ENCODE peak calls at places on chromosomes 5 and 9, in ten cellular contexts. U, H, E, M, I, T, O, B, P and F are unnamed samples. For H3K4me1, the result is how much of the 10 kb centered on the place peaks cover.

GRCh38 chr5:95861858-95862561 is 39.5 kb upstream of the GLRX start:
- DNase-seq in T (no peak), O (no peak), U (no peak), P (no peak), M (no peak), I (peak), H (peak), B (no peak), E (no peak), F (no peak)

GRCh38 chr9:129550199-129550839 is 70.6 kb downstream of the C9orf50 start:
- DNase-seq in T (peak), U (peak), I (peak), O (peak), M (peak), B (no peak), P (peak), E (peak), H (peak), F (peak)

GRCh38 chr5:11904270-11904906 is at the start of gene CTNND2:
- DNase-seq in I (no peak), H (peak), U (no peak), O (no peak), P (peak), E (no peak), M (no peak), T (peak), B (no peak), F (no peak)

GRCh38 chr5:5017827-5018559 is 122.1 kb upstream of the ADAMTS16 start:
- DNase-seq in T (no peak), M (no peak), I (no peak), U (no peak), P (no peak), E (no peak), H (no peak), B (no peak), O (no peak), F (no peak)

GRCh38 chr5:171664489-171664888 is 121.1 kb upstream of the SMIM23 start:
- DNase-seq in O (no peak), T (no peak), M (no peak), U (no peak), P (no peak), H (no peak), I (no peak), B (no peak), E (no peak), F (no peak)

GRCh38 chr5:60066502-60066901 is 173.0 kb upstream of the PDE4D start:
- DNase-seq in H (peak), E (no peak), O (no peak), M (no peak), P (no peak), U (no peak), T (no peak), I (peak), B (no peak), F (no peak)

GRCh38 chr5:171429543-171429910 is 10.1 kb downstream of the FGF18 start:
- DNase-seq in U (no peak), P (no peak), T (peak), E (no peak), I (no peak), B (no peak), H (no peak), O (no peak), M (no peak), F (peak)

GRCh38 chr5:24547127-24547526 is 97.7 kb downstream of the CDH10 start:
- DNase-seq in O (no peak), B (no peak), M (no peak), T (no peak), H (no peak), U (no peak), P (no peak), I (no peak), E (no peak), F (no peak)

GRCh38 chr5:43231977-43232376 is 40.0 kb downstream of the NIM1K start:
- DNase-seq in I (peak), M (no peak), E (no peak), T (no peak), H (no peak), U (no peak), O (no peak), P (no peak), B (peak), F (no peak)

GRCh38 chr9:33220681-33221567 is 19.0 kb upstream of the SPINK4 start:
- DNase-seq in E (no peak), I (no peak), P (no peak), B (peak), H (no peak), U (no peak), T (no peak), M (peak), O (no peak), F (no peak)

GRCh38 chr5:56302027-56302426 is 68.9 kb upstream of the ANKRD55 start:
- DNase-seq in I (peak), U (no peak), P (no peak), M (no peak), T (no peak), E (no peak), B (no peak), H (no peak), O (no peak), F (no peak)

GRCh38 chr5:78691073-78691960 is 42.7 kb upstream of the LHFPL2 start:
- DNase-seq in I (peak), E (no peak), T (no peak), O (no peak), H (no peak), P (no peak), U (no peak), M (no peak), B (no peak), F (no peak)

GRCh38 chr9:69279084-69279729 is 45.8 kb upstream of the ENTREP1 start:
- DNase-seq in M (no peak), H (no peak), U (no peak), T (no peak), I (no peak), P (no peak), O (no peak), E (no peak), B (no peak), F (no peak)

GRCh38 chr5:133319905-133320520 is 268.2 kb downstream of the HSPA4 start:
- DNase-seq in P (peak), O (no peak), M (no peak), I (no peak), E (no peak), U (no peak), B (peak), H (no peak), T (no peak), F (no peak)

GRCh38 chr5:176384366-176384930 is 4.0 kb downstream of the NOP16 start:
- DNase-seq in E (no peak), I (no peak), M (no peak), U (no peak), H (no peak), P (no peak), O (no peak), T (no peak), B (no peak), F (no peak)

GRCh38 chr5:170368593-170368992 is 20.6 kb downstream of the KCNMB1 start:
- DNase-seq in H (no peak), M (no peak), T (no peak), U (no peak), E (no peak), I (no peak), P (no peak), O (no peak), B (no peak), F (no peak)

GRCh38 chr5:179699640-179700298 is 1.0 kb downstream of the CANX start:
- DNase-seq in E (no peak), O (no peak), U (no peak), M (no peak), B (peak), P (peak), I (peak), T (peak), H (peak), F (no peak)

GRCh38 chr9:121860744-121861143 is 209.3 kb downstream of the DAB2IP start:
- DNase-seq in H (peak), I (peak), O (peak), E (peak), T (no peak), B (no peak), M (no peak), U (peak), P (peak), F (peak)

GRCh38 chr5:34609951-34610431 is 46.1 kb upstream of the RAI14 start:
- DNase-seq in H (no peak), M (no peak), I (no peak), B (no peak), O (no peak), U (no peak), P (no peak), E (no peak), T (no peak), F (no peak)

GRCh38 chr9:134807726-134808125 is 72.9 kb upstream of the FCN2 start:
- DNase-seq in T (no peak), M (no peak), U (no peak), P (no peak), H (peak), O (no peak), I (peak), E (no peak), B (no peak), F (no peak)

GRCh38 chr9:69674112-69674511 is 1.9 kb upstream of the APBA1 start:
- DNase-seq in H (no peak), P (peak), M (no peak), E (no peak), T (no peak), I (no peak), B (no peak), U (no peak), O (no peak), F (no peak)

GRCh38 chr9:121447341-121447834 is 52.3 kb downstream of the GGTA1 start:
- DNase-seq in P (no peak), U (no peak), I (peak), T (no peak), E (no peak), M (no peak), O (no peak), B (no peak), H (peak), F (no peak)

GRCh38 chr5:164832545-164832944 is 1327.1 kb downstream of the MAT2B start:
- DNase-seq in H (no peak), U (no peak), O (no peak), E (no peak), M (no peak), B (no peak), P (no peak), I (no peak), T (no peak), F (no peak)

GRCh38 chr5:94241288-94241651 is 377.1 kb downstream of the KIAA0825 start:
- DNase-seq in I (no peak), E (no peak), M (no peak), B (no peak), H (peak), O (no peak), U (no peak), P (no peak), T (no peak), F (no peak)

GRCh38 chr5:56170557-56170956 is 62.6 kb downstream of the ANKRD55 start:
- DNase-seq in P (no peak), T (no peak), B (no peak), H (peak), O (no peak), U (no peak), I (peak), E (no peak), M (no peak), F (no peak)

GRCh38 chr9:21608200-21608599 is 126.1 kb upstream of the IFNE start:
- DNase-seq in I (no peak), H (no peak), U (no peak), T (no peak), M (no peak), P (no peak), B (no peak), O (no peak), E (no peak), F (no peak)

GRCh38 chr5:119335261-119335677 is 20.6 kb upstream of the TNFAIP8 start:
- DNase-seq in M (no peak), P (no peak), B (no peak), H (no peak), E (no peak), O (no peak), T (no peak), I (no peak), U (no peak), F (no peak)
- H3K4me1 ChIP-seq in M (under half), P (under half), B (half or more), H (under half), E (under half), O (under half), T (under half), I (under half), U (under half), F (under half)

GRCh38 chr9:14272924-14273528 is 40.9 kb downstream of the NFIB start:
- DNase-seq in P (no peak), E (no peak), U (no peak), M (no peak), B (no peak), T (no peak), O (no peak), H (no peak), I (no peak), F (no peak)
- H3K4me3 ChIP-seq in P (no peak), E (no peak), U (peak), M (no peak), B (no peak), T (no peak), O (peak), H (no peak), I (no peak), F (no peak)

GRCh38 chr9:92293452-92294296 is at the start of gene IARS1:
- DNase-seq in M (peak), T (peak), P (peak), U (peak), I (peak), E (peak), B (peak), H (peak), O (peak), F (peak)
- TF ChIP-seq CTCF in M (peak), T (peak), P (peak), U (peak), I (peak), E (peak), B (peak), H (peak), O (peak), F (peak)

GRCh38 chr9:76161103-76161502 is 233.1 kb downstream of the RFK start:
- DNase-seq in M (no peak), B (no peak), P (no peak), T (no peak), U (no peak), O (no peak), I (no peak), E (no peak), H (no peak), F (no peak)

GRCh38 chr9:76158713-76159112 is 235.5 kb downstream of the RFK start:
- DNase-seq in P (no peak), H (no peak), U (no peak), M (no peak), B (no peak), O (no peak), I (no peak), E (no peak), T (no peak), F (no peak)

GRCh38 chr9:76161546-76161945 is 232.7 kb downstream of the RFK start:
- DNase-seq in E (peak), U (peak), M (no peak), P (no peak), H (peak), T (no peak), O (no peak), B (no peak), I (peak), F (peak)

GRCh38 chr9:76162109-76162730 is 232.0 kb downstream of the RFK start:
- DNase-seq in O (no peak), B (no peak), U (no peak), E (peak), H (peak), M (no peak), P (no peak), T (no peak), I (no peak), F (no peak)

DNA sequence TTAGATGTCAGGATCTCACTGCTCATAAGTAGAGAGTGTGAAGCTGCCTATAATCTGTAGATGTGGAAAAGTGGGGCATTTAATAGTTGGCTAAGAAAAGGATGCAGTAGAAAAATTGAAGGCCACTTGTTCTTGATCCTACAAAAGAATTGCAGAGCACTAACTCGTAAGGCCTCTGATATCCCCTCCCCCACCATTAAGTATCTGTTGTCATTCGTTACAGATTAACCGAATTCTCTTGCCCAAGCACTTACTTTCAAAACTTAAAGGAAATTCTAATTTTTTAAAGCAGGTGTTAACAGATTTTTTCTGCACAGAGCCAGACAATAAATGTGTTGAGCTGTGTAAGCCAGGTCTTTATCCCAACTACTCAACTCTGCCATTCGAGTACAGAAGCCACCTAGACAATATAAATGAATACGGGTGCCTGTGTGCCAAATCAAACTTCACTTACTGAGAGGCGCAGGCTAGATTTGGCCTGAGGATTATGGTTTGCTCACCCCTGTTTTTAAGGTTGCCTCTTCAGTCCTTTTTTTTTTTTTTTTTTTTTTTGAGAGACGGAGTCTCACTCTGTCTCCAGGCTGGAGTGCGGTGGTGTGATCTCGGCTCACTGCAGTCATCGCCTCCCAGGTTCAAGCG is 234.8 kb downstream of the RFK start:
- DNase-seq in I (no peak), M (no peak), T (no peak), E (no peak), O (no peak), P (no peak), U (no peak), B (no peak), H (no peak), F (no peak)
- H3K4me1 ChIP-seq in I (under half), M (under half), T (under half), E (under half), O (under half), P (under half), U (under half), B (under half), H (under half), F (under half)

GRCh38 chr5:759781-760362 is 24.7 kb downstream of the ZDHHC11B start:
- DNase-seq in I (no peak), T (peak), H (no peak), B (no peak), U (peak), P (no peak), O (peak), E (peak), M (no peak), F (no peak)
- H3K4me3 ChIP-seq in I (no peak), T (no peak), H (no peak), B (no peak), U (no peak), P (no peak), O (peak), E (no peak), M (no peak), F (no peak)

GRCh38 chr9:124277420-124277819 is 19.7 kb downstream of the NEK6 start:
- DNase-seq in O (no peak), I (no peak), E (no peak), H (no peak), T (no peak), U (no peak), P (no peak), M (no peak), B (no peak), F (no peak)
- TF ChIP-seq CTCF in O (no peak), I (no peak), E (no peak), H (no peak), T (no peak), U (no peak), P (no peak), M (no peak), B (no peak), F (no peak)

GRCh38 chr5:119290161-119290569 is 65.7 kb upstream of the TNFAIP8 start:
- DNase-seq in E (no peak), T (no peak), P (no peak), I (no peak), U (no peak), M (peak), H (no peak), O (no peak), B (peak), F (no peak)
- H3K4me1 ChIP-seq in E (under half), T (under half), P (under half), I (under half), U (under half), M (under half), H (under half), O (half or more), B (half or more), F (under half)